ENCODE peak calls at places on chromosomes 5 and 9, in five cellular contexts. I, G, F, C and U are unnamed samples.

GRCh38 chr5:131536211-131536826 is 98.7 kb downstream of the RAPGEF6 start:
- DNase-seq in I (no peak), G (peak), F (no peak), C (no peak), U (no peak)

GRCh38 chr9:118929317-118929716 is 439.9 kb downstream of the BRINP1 start:
- DNase-seq in I (no peak), G (peak), F (no peak), C (no peak), U (no peak)

GRCh38 chr9:92992549-92992948 is 45.2 kb downstream of the FGD3 start:
- DNase-seq in I (peak), G (no peak), F (no peak), C (peak), U (no peak)

GRCh38 chr9:127450170-127450830 is 906 bp downstream of the RPL12 start:
- DNase-seq in I (no peak), G (peak), F (no peak), C (no peak), U (no peak)

GRCh38 chr9:129995409-129996160 is 47.4 kb downstream of the FNBP1 start:
- DNase-seq in I (no peak), G (peak), F (no peak), C (peak), U (no peak)

GRCh38 chr5:173041881-173042481 is 14.2 kb upstream of the CREBRF start:
- DNase-seq in I (no peak), G (no peak), F (no peak), C (no peak), U (no peak)

GRCh38 chr9:114305189-114305555 is 17.7 kb upstream of the ORM1 start:
- DNase-seq in I (no peak), G (no peak), F (no peak), C (no peak), U (no peak)

GRCh38 chr5:141850183-141850768 is 27.9 kb downstream of the PCDH1 start:
- DNase-seq in I (no peak), G (peak), F (no peak), C (no peak), U (no peak)

GRCh38 chr9:34512131-34513078 is 10.4 kb downstream of the ENHO start:
- DNase-seq in I (no peak), G (no peak), F (no peak), C (no peak), U (no peak)

GRCh38 chr5:129216001-129216400 is 121.5 kb downstream of the ISOC1 start:
- DNase-seq in I (no peak), G (no peak), F (no peak), C (peak), U (no peak)

GRCh38 chr9:76044420-76044819 is 153.9 kb downstream of the PCSK5 start:
- DNase-seq in I (no peak), G (no peak), F (no peak), C (no peak), U (no peak)

GRCh38 chr5:179827684-179828083 is 7.0 kb downstream of the SQSTM1 start:
- DNase-seq in I (no peak), G (peak), F (no peak), C (no peak), U (peak)

GRCh38 chr5:94021246-94021645 is 279.8 kb upstream of the POU5F2 start:
- DNase-seq in I (no peak), G (peak), F (no peak), C (no peak), U (no peak)